ENCODE peak calls at places on chromosome X, in four cellular contexts. W, N, K and V are unnamed samples.

GRCh38 chrX:129980540-129981206 is 1.8 kb upstream of the BCORL1 start:
- DNase-seq in W (peak; percentile 25), K (no peak), N (no peak), V (peak; percentile 57)

GRCh38 chrX:139973290-139973689 is 8.0 kb upstream of the CXorf66 start:
- DNase-seq in K (no peak), W (no peak), N (no peak), V (no peak)

GRCh38 chrX:19563327-19563726 is 48.0 kb upstream of the MAP3K15 start:
- DNase-seq in W (no peak), N (no peak), K (peak; percentile 33), V (no peak)

GRCh38 chrX:41313419-41313818 is 20.5 kb upstream of the DDX3X start:
- DNase-seq in K (no peak), N (no peak), W (no peak), V (no peak)

GRCh38 chrX:317424-318067 is 1.1 kb downstream of the GTPBP6 start:
- DNase-seq in N (no peak), K (no peak), W (no peak), V (no peak)

GRCh38 chrX:75603833-75604232 is 81.0 kb upstream of the ZDHHC15 start:
- DNase-seq in W (peak; percentile 7), K (no peak), N (peak; percentile 18), V (no peak)

GRCh38 chrX:110228453-110228852 is 89.4 kb downstream of the AMMECR1 start:
- DNase-seq in N (peak; percentile 13), K (no peak), W (no peak), V (no peak)

GRCh38 chrX:20388594-20388993 is 121.9 kb upstream of the RPS6KA3 start:
- DNase-seq in W (no peak), K (no peak), N (no peak), V (no peak)

GRCh38 chrX:27890611-27891010 is 82.8 kb downstream of the MAGEB10 start:
- DNase-seq in N (no peak), K (no peak), W (no peak), V (no peak)

GRCh38 chrX:42944381-42944998 is 166.5 kb upstream of the PPP1R2C start:
- DNase-seq in K (no peak), W (no peak), N (no peak), V (no peak)

GRCh38 chrX:64093761-64094160 is 111.7 kb downstream of the AMER1 start:
- DNase-seq in N (peak; percentile 3), K (no peak), W (no peak), V (peak; percentile 12)

GRCh38 chrX:39261446-39262147 is 460.3 kb downstream of the MID1IP1 start:
- DNase-seq in N (peak; percentile 45), W (peak; percentile 0), K (no peak), V (no peak)

GRCh38 chrX:103831342-103831802 is 685 bp downstream of the RAB9B start:
- DNase-seq in W (no peak), K (no peak), N (peak; percentile 43), V (no peak)

GRCh38 chrX:10049246-10049645 is 82.1 kb downstream of the CLDN34 start:
- DNase-seq in K (no peak), W (no peak), N (no peak), V (no peak)

GRCh38 chrX:104351173-104351769 is 96.5 kb upstream of the ESX1 start:
- DNase-seq in W (no peak), N (no peak), K (no peak), V (no peak)

GRCh38 chrX:125398959-125399440 is 79.3 kb downstream of the TEX13C start:
- DNase-seq in W (no peak), N (peak; percentile 89), K (no peak), V (no peak)
- TF ChIP-seq TCF7 in W (no peak), N (peak; percentile 57), K (no peak), V (no peak)

GRCh38 chrX:68179355-68179754 is 253.9 kb downstream of the OPHN1 start:
- DNase-seq in W (no peak), K (no peak), N (peak; percentile 32), V (no peak)

GRCh38 chrX:68185161-68185560 is 248.1 kb downstream of the OPHN1 start:
- DNase-seq in K (no peak), W (no peak), N (no peak), V (no peak)

GRCh38 chrX:68180501-68181061 is 252.7 kb downstream of the OPHN1 start:
- DNase-seq in N (peak; percentile 21), W (no peak), K (no peak), V (no peak)

GRCh38 chrX:68186552-68187262 is 246.6 kb downstream of the OPHN1 start:
- DNase-seq in K (no peak), W (no peak), N (peak; percentile 35), V (no peak)

GRCh38 chrX:68183612-68184214 is 249.6 kb downstream of the OPHN1 start:
- DNase-seq in W (peak; percentile 27), K (no peak), N (peak; percentile 60), V (no peak)
- TF ChIP-seq SP1 in W (no peak), K (no peak), N (no peak), V (no peak)

DNA sequence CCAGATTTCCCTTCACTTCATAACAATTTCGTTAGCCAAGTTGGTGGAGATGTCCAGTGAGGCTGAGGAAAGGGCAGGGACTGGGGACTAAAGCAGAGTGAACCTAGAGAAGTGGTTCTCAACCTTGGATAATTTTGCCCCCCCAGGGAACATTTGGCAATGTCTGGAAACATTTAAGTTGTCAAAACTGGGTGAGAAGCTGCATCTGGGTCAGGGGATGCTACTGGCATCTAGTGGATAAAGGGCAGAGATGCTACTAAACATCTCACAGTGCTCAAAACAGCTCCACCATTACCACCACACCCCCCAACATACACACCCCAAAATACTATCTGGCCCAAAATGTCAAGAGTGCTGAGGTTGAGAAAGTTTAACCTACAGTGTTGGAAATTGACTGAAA is 32.0 kb upstream of the FGF16 start:
- DNase-seq in N (no peak), K (no peak), W (no peak), V (no peak)
- TF ChIP-seq MAX in N (no peak), K (no peak), W (no peak), V (no peak)

GRCh38 chrX:17009856-17010650 is 63.6 kb downstream of the REPS2 start:
- DNase-seq in W (no peak), N (no peak), K (no peak), V (no peak)
- TF ChIP-seq TCF7 in W (no peak), N (no peak), K (no peak), V (no peak)

GRCh38 chrX:49257074-49257790 is 7.3 kb downstream of the FOXP3 start:
- DNase-seq in K (no peak), W (no peak), N (no peak), V (no peak)
- TF ChIP-seq SP1 in K (no peak), W (no peak), N (no peak), V (no peak)

GRCh38 chrX:136779346-136779781 is 1.4 kb downstream of the ARHGEF6 start:
- DNase-seq in N (no peak), W (no peak), K (peak; percentile 32), V (no peak)
- TF ChIP-seq MAX in N (no peak), W (no peak), K (no peak), V (no peak)

DNA sequence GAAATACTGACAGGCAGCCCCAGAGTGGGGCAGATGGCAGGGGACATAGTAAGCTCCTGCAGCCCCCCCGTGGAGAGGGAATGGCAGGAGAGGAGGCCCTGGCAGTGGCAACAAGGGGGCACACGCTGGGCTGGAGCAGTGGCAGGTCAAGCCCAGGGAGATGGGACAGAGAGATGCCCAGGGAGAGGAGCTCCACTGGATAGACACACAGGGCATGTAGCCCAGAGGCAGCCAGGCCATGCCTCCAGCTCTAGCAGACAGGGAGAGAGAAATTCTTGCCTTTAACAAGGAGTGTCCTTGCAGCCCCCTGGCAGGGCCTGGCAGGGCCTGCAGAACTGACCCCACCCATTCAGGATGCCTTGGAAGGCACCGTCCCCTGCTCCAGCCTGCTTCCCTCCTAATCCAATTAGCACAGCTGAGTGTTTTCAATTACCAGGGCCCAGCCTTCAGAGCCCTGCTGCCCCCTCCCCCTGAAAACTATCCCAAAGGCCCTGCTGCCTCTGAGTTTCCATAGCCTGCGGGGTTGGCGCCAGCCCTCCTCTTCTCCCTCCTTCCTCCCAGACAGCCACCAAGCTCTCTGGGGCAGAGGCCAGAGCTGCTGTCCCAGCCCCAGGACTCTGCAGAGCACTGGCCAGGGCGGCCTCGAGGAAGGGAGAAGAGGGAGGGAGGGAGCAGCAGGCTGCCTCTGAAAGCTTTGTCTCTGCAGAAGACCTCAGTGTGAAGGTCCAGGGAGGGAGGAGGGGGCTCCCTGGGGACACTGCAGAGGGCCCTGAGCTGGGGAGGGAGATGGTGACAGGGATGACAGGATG is 12.5 kb downstream of the L1CAM start:
- DNase-seq in K (no peak), N (no peak), W (no peak), V (no peak)
- TF ChIP-seq TCF7 in K (no peak), N (no peak), W (no peak), V (no peak)